ENCODE peak calls at places on chromosome 4, in four cellular contexts. F is GM12878, X is K562, D is HepG2. W is an unnamed sample.

GRCh38 chr4:3123201-3123671 is 48.8 kb downstream of the HTT start:
- DNase-seq in X (no peak), F (no peak), D (no peak), W (no peak)

GRCh38 chr4:154361450-154361849 is 130.1 kb downstream of the DCHS2 start:
- DNase-seq in X (no peak), F (no peak), D (no peak), W (no peak)

GRCh38 chr4:157616741-157617472 is 396.4 kb downstream of the GRIA2 start:
- DNase-seq in F (no peak), D (no peak), X (no peak), W (no peak)

GRCh38 chr4:128751354-128751753 is 58.1 kb upstream of the JADE1 start:
- DNase-seq in D (no peak), F (no peak), X (no peak), W (no peak)

GRCh38 chr4:53321988-53322289 is 43.9 kb downstream of the SCFD2 start:
- DNase-seq in D (no peak), X (no peak), F (no peak), W (no peak)

GRCh38 chr4:1728061-1728980 is 7.0 kb downstream of the TACC3 start:
- DNase-seq in F (no peak), X (no peak), D (no peak), W (no peak)

GRCh38 chr4:3461515-3462291 is 1.4 kb upstream of the DOK7 start:
- DNase-seq in D (no peak), F (no peak), X (no peak), W (no peak)

GRCh38 chr4:99540287-99540939 is 23.4 kb downstream of the TRMT10A start:
- DNase-seq in D (no peak), X (no peak), F (no peak), W (no peak)

GRCh38 chr4:2250764-2251072 is 8.8 kb upstream of the HAUS3 start:
- DNase-seq in D (no peak), F (no peak), X (no peak), W (peak; percentile 9)

GRCh38 chr4:7389719-7390118 is 45.0 kb downstream of the PSAPL1 start:
- DNase-seq in X (no peak), D (no peak), F (no peak), W (no peak)

GRCh38 chr4:13907255-13907751 is 279.8 kb upstream of the BOD1L1 start:
- DNase-seq in X (no peak), D (peak; percentile 47), F (no peak), W (no peak)

GRCh38 chr4:123832173-123833026 is 435.8 kb downstream of the SPRY1 start:
- DNase-seq in F (no peak), X (no peak), D (no peak), W (no peak)

GRCh38 chr4:98480535-98480934 is 177.9 kb downstream of the TSPAN5 start:
- DNase-seq in X (no peak), D (no peak), F (no peak), W (no peak)

GRCh38 chr4:157072002-157072401 is 3.9 kb upstream of the GLRB start:
- DNase-seq in X (no peak), F (no peak), D (no peak), W (no peak)

GRCh38 chr4:80113615-80114014 is 40.6 kb upstream of the ANTXR2 start:
- DNase-seq in X (no peak), D (no peak), F (no peak), W (no peak)

GRCh38 chr4:108450236-108450898 is 170.0 kb upstream of the RPL34 start:
- DNase-seq in X (no peak), F (no peak), D (no peak), W (no peak)

GRCh38 chr4:45453258-45453841 is 670.5 kb downstream of the GABRG1 start:
- DNase-seq in X (no peak), D (peak; percentile 18), F (no peak), W (peak; percentile 17)

GRCh38 chr4:113673450-113673849 is 88.1 kb downstream of the CAMK2D start:
- DNase-seq in X (no peak), D (no peak), F (no peak), W (no peak)

GRCh38 chr4:185201983-185202962 is 1.5 kb downstream of the CFAP97 start:
- DNase-seq in F (no peak), X (peak; percentile 55), D (peak; percentile 94), W (no peak)

GRCh38 chr4:162163892-162164759 is at the start of gene FSTL5:
- DNase-seq in D (peak; percentile 16), X (peak; percentile 1), F (no peak), W (peak; percentile 4)

GRCh38 chr4:8599657-8600056 is 7.1 kb downstream of the CPZ start:
- DNase-seq in F (no peak), X (peak; percentile 25), D (no peak), W (no peak)

GRCh38 chr4:32440391-32440790 is 1720.2 kb downstream of the PCDH7 start:
- DNase-seq in F (no peak), D (no peak), X (no peak), W (no peak)

GRCh38 chr4:113290666-113291065 is 241.2 kb downstream of the ANK2 start:
- DNase-seq in D (no peak), F (no peak), X (no peak), W (no peak)

GRCh38 chr4:145580906-145581305 is 38.3 kb upstream of the MMAA start:
- DNase-seq in X (no peak), D (no peak), F (no peak), W (no peak)

GRCh38 chr4:23720556-23720955 is 169.3 kb downstream of the PPARGC1A start:
- DNase-seq in X (no peak), F (no peak), D (no peak), W (no peak)

GRCh38 chr4:152936446-152937279 is 540 bp downstream of the FHDC1 start:
- DNase-seq in D (no peak), F (no peak), X (peak; percentile 44), W (peak; percentile 39)

GRCh38 chr4:89422441-89422950 is 114.9 kb upstream of the GPRIN3 start:
- DNase-seq in F (no peak), X (no peak), D (no peak), W (no peak)

GRCh38 chr4:188171551-188171950 is 32.3 kb downstream of the TRIML1 start:
- DNase-seq in D (no peak), F (no peak), X (no peak), W (no peak)

GRCh38 chr4:155546451-155546850 is 120.2 kb upstream of the GUCY1A1 start:
- DNase-seq in X (no peak), F (no peak), D (no peak), W (no peak)

GRCh38 chr4:155545456-155545855 is 121.2 kb upstream of the GUCY1A1 start:
- DNase-seq in X (no peak), D (no peak), F (no peak), W (no peak)

GRCh38 chr4:155552180-155552579 is 114.5 kb upstream of the GUCY1A1 start:
- DNase-seq in X (no peak), D (no peak), F (no peak), W (no peak)

GRCh38 chr4:155544547-155544946 is 122.1 kb upstream of the GUCY1A1 start:
- DNase-seq in D (no peak), X (no peak), F (no peak), W (no peak)

GRCh38 chr4:155548173-155548572 is 118.5 kb upstream of the GUCY1A1 start:
- DNase-seq in F (no peak), D (no peak), X (no peak), W (no peak)
- TF ChIP-seq TAF1 in F (no peak), D (no peak), X (no peak), W (no peak)

DNA sequence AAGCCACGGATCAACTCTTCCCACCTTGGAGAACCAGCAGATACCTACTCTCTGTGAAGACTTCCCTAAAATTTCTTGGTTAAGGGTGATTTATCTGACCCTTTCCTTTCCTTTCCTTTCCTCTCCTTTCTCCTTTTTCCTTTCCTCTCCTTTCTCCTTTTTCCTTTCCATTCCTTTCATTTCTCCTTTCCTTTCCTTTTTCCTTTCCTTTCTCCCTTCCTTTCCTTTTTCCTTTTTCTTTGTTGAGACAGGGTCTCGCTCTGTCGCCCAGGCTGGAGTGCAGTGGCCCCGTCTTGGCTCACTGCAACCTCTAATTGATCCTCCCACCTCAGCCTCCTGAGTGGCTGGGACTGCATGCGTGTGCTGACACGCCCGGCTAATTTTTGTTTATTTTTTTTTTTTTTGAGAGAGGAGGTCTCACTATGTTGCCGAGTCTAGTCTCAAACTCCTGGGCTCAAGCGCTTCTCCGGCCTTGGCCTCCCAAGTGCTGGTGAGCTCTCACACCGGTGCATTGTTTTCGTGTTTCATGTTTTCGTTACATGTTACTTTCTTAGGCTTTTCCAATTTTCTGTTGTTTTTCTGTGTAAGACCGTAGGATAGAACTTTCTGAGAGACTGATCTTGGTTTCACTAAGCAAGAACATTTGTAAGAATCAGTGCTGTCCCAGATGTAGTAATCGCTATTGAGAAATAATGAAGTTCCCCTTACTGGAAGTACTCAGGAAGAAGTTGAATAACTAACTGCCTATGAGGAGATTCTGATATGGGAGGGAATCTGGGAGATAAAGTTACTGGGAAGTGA is 2.0 kb downstream of the TMEM165 start:
- DNase-seq in F (no peak), X (no peak), D (no peak), W (no peak)
- TF ChIP-seq POLR2A in F (no peak), X (peak; percentile 41), D (no peak), W (no peak)

DNA sequence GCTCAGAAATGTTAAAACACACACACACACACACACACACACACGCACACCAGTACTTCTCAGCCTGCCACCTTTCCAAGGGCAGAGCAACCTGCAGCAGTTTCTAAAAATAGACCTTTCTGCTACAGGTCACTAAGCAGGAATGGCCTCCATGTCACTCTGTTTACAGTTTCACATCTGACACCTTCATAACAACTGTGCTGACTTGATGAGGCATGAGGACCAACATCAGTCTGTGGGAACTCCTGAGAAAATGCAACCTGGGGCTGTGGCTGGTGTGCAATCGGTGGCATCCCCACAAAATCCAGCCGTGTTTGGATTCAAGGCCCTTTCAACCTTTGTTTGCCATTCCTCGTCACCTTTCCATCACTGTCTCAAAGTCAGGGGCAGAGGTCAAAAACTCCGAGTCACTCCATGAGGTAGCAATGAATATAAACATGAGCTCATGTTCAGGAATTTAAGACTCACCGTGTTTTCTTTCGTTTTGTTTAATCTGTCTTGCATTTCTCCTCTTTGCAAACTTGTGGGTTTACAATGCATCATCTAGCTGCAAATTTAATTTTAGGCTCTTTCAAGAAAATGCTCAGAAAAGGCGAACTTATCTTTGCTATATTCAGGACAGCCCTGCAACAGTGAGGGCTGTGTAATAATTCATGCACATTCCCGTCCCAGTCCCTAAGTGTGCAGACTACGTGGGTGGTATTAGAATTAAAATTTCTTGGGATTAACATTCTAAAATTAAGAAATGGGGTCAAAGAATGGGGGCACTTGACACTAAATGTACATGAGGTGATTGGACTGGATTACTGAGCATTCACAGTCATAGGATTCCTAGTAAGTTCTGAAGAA is 135.3 kb downstream of the SHROOM3 start:
- DNase-seq in F (no peak), X (no peak), D (peak; percentile 90), W (no peak)
- TF ChIP-seq TAF1 in F (no peak), X (no peak), D (no peak), W (no peak)

GRCh38 chr4:168536448-168536847 is 39.6 kb downstream of the PALLD start:
- DNase-seq in X (peak; percentile 14), F (no peak), D (no peak), W (no peak)
- TF ChIP-seq POLR2A in X (peak; percentile 64), F (no peak), D (no peak), W (no peak)

GRCh38 chr4:61195064-61195463 is 5.1 kb upstream of the ADGRL3 start:
- DNase-seq in F (no peak), X (no peak), D (no peak), W (no peak)
- TF ChIP-seq TAF1 in F (no peak), X (no peak), D (no peak), W (no peak)

W was measured in GM12891.